ENCODE peak calls at places on chromosomes 6 and 20, in seven cellular contexts. Z, O, M, V, R, W and C are unnamed samples.

GRCh38 chr20:20009784-20010253 is 7.3 kb upstream of the NAA20 start:
- DNase-seq in W (no peak), Z (no peak), R (no peak), M (no peak), O (no peak), V (no peak), C (no peak)

GRCh38 chr6:99130897-99131873 is 183.4 kb upstream of the FBXL4 start:
- DNase-seq in M (no peak), V (no peak), W (no peak), R (no peak), Z (no peak), O (no peak), C (no peak)

GRCh38 chr20:63206878-63207277 is 9.1 kb downstream of the YTHDF1 start:
- DNase-seq in O (no peak), V (peak; percentile 11), Z (no peak), M (no peak), R (no peak), W (peak; percentile 25), C (peak; percentile 76)

GRCh38 chr6:158321960-158322359 is 9.7 kb downstream of the TULP4 start:
- DNase-seq in Z (no peak), O (no peak), V (no peak), R (no peak), M (no peak), W (peak; percentile 84), C (no peak)

GRCh38 chr6:52533491-52533890 is 43.4 kb downstream of the TRAM2 start:
- DNase-seq in R (no peak), M (no peak), Z (no peak), W (no peak), O (no peak), V (no peak), C (no peak)

GRCh38 chr6:139587469-139587868 is 213.0 kb upstream of the CITED2 start:
- DNase-seq in Z (no peak), W (peak; percentile 89), M (no peak), V (no peak), O (peak; percentile 48), R (peak; percentile 81), C (peak; percentile 96)

GRCh38 chr6:40399888-40400468 is 187.2 kb downstream of the LRFN2 start:
- DNase-seq in R (no peak), M (no peak), Z (no peak), O (no peak), W (no peak), V (no peak), C (no peak)

GRCh38 chr6:47242483-47243386 is 67.0 kb downstream of the TNFRSF21 start:
- DNase-seq in M (peak; percentile 84), O (peak; percentile 3), W (peak; percentile 93), R (peak; percentile 55), Z (peak; percentile 4), V (peak; percentile 59), C (peak; percentile 86)

GRCh38 chr6:36536873-36537547 is 10.3 kb downstream of the STK38 start:
- DNase-seq in O (no peak), V (no peak), R (no peak), Z (no peak), W (no peak), M (no peak), C (no peak)

GRCh38 chr6:21999012-21999528 is 297.8 kb downstream of the PRL start:
- DNase-seq in Z (no peak), R (no peak), W (peak; percentile 79), O (no peak), V (no peak), M (no peak), C (no peak)

GRCh38 chr20:4266183-4266582 is 250.8 kb upstream of the RNF24 start:
- DNase-seq in V (no peak), W (no peak), R (no peak), Z (no peak), O (no peak), M (no peak), C (no peak)

GRCh38 chr6:54718541-54719023 is 128.0 kb upstream of the FAM83B start:
- DNase-seq in M (no peak), Z (no peak), R (no peak), W (no peak), V (no peak), O (peak; percentile 49), C (no peak)

GRCh38 chr20:23165307-23165750 is 79.2 kb upstream of the CD93 start:
- DNase-seq in M (no peak), W (no peak), V (no peak), R (no peak), Z (no peak), O (no peak), C (no peak)

GRCh38 chr20:50980851-50981713 is 22.5 kb downstream of the MOCS3 start:
- DNase-seq in R (peak; percentile 81), V (no peak), O (peak; percentile 52), Z (no peak), W (peak; percentile 78), M (peak; percentile 35), C (peak; percentile 48)

GRCh38 chr6:136524936-136525413 is 25.2 kb downstream of the MAP7 start:
- DNase-seq in M (no peak), W (no peak), Z (no peak), V (no peak), R (no peak), O (no peak), C (no peak)